ENCODE peak calls at places on chromosomes 16 and 17, in six cellular contexts. N is astrocyte of the cerebellum, U is BE2C, X is fibroblast of lung, H is kidney epithelial cell, D is Peyer's patch. V is an unnamed sample.

GRCh38 chr17:45845376-45846185 is 900 bp downstream of the SPPL2C start:
- DNase-seq in N (no peak), U (no peak), X (no peak), H (no peak), D (no peak), V (no peak)

GRCh38 chr17:77372444-77373297 is 231.9 kb downstream of the SEC14L1 start:
- DNase-seq in N (no peak), U (peak), X (peak), H (no peak), D (peak), V (peak)

GRCh38 chr16:1170076-1170418 is 17.1 kb downstream of the CACNA1H start:
- DNase-seq in N (no peak), U (no peak), X (no peak), H (no peak), D (no peak), V (no peak)

GRCh38 chr17:4534928-4535666 is 20.1 kb downstream of the MYBBP1A start:
- DNase-seq in N (no peak), U (no peak), X (no peak), H (no peak), D (no peak), V (no peak)

GRCh38 chr16:74029122-74029805 is 267.4 kb upstream of the PSMD7 start:
- DNase-seq in N (no peak), U (no peak), X (no peak), H (no peak), D (no peak), V (no peak)

GRCh38 chr16:13923703-13924298 is 3.8 kb downstream of the ERCC4 start:
- DNase-seq in N (peak), U (no peak), X (peak), H (no peak), D (no peak), V (peak)

GRCh38 chr16:30473231-30474061 is 904 bp downstream of the ITGAL start:
- DNase-seq in N (no peak), U (no peak), X (no peak), H (no peak), D (peak), V (peak)

GRCh38 chr17:63399856-63400255 is 46.2 kb downstream of the CYB561 start:
- DNase-seq in N (peak), U (no peak), X (peak), H (no peak), D (peak), V (no peak)

GRCh38 chr17:49480833-49481615 is 14.1 kb upstream of the NGFR start:
- DNase-seq in N (no peak), U (no peak), X (no peak), H (no peak), D (no peak), V (no peak)

GRCh38 chr17:74369221-74369620 is 1.9 kb downstream of the GPR142 start:
- DNase-seq in N (no peak), U (no peak), X (no peak), H (no peak), D (peak), V (no peak)

GRCh38 chr17:56681561-56682266 is 88.2 kb downstream of the NOG start:
- DNase-seq in N (peak), U (no peak), X (peak), H (peak), D (no peak), V (peak)

GRCh38 chr16:3058173-3059030 is 7.0 kb upstream of the IL32 start:
- DNase-seq in N (no peak), U (peak), X (no peak), H (no peak), D (peak), V (peak)

GRCh38 chr17:75352079-75352569 is 53.4 kb downstream of the GRB2 start:
- DNase-seq in N (no peak), U (peak), X (peak), H (peak), D (no peak), V (peak)

GRCh38 chr16:63365665-63366064 is 1329.4 kb upstream of the CDH8 start:
- DNase-seq in N (no peak), U (no peak), X (no peak), H (no peak), D (no peak), V (no peak)

GRCh38 chr17:17060930-17061329 is 18.7 kb downstream of the MPRIP start:
- DNase-seq in N (no peak), U (no peak), X (no peak), H (no peak), D (no peak), V (no peak)

GRCh38 chr17:8800656-8801055 is 1.5 kb upstream of the MFSD6L start:
- DNase-seq in N (no peak), U (no peak), X (no peak), H (no peak), D (no peak), V (peak)

GRCh38 chr16:66970775-66971725 is 10.0 kb downstream of the CES3 start:
- DNase-seq in N (no peak), U (no peak), X (peak), H (no peak), D (no peak), V (no peak)

GRCh38 chr17:79573196-79573929 is 37.5 kb downstream of the RBFOX3 start:
- DNase-seq in N (no peak), U (no peak), X (peak), H (peak), D (no peak), V (no peak)

GRCh38 chr17:49076575-49077384 is 55.8 kb upstream of the B4GALNT2 start:
- DNase-seq in N (peak), U (no peak), X (peak), H (no peak), D (no peak), V (no peak)

GRCh38 chr17:36849871-36850348 is 87.4 kb upstream of the LHX1 start:
- DNase-seq in N (peak), U (peak), X (peak), H (peak), D (no peak), V (peak)

GRCh38 chr17:42459256-42459982 is 741 bp downstream of the ATP6V0A1 start:
- DNase-seq in N (no peak), U (peak), X (peak), H (no peak), D (peak), V (peak)

GRCh38 chr17:65785109-65785508 is 223.7 kb upstream of the AXIN2 start:
- DNase-seq in N (peak), U (no peak), X (peak), H (peak), D (no peak), V (no peak)

GRCh38 chr17:48153711-48154642 is 46.4 kb downstream of the SNX11 start:
- DNase-seq in N (peak), U (peak), X (peak), H (no peak), D (no peak), V (peak)

GRCh38 chr17:2067559-2067958 is 12.7 kb downstream of the HIC1 start:
- DNase-seq in N (peak), U (no peak), X (peak), H (no peak), D (no peak), V (no peak)

GRCh38 chr16:88886915-88887521 is 20.6 kb upstream of the PABPN1L start:
- DNase-seq in N (no peak), U (peak), X (no peak), H (no peak), D (peak), V (no peak)

GRCh38 chr16:26454102-26454501 is 612.6 kb upstream of the C16orf82 start:
- DNase-seq in N (no peak), U (no peak), X (peak), H (no peak), D (no peak), V (no peak)

GRCh38 chr16:46898006-46898405 is 13.8 kb downstream of the GPT2 start:
- DNase-seq in N (no peak), U (no peak), X (no peak), H (no peak), D (no peak), V (no peak)

GRCh38 chr17:55322451-55322985 is 57.8 kb downstream of the HLF start:
- DNase-seq in N (no peak), U (no peak), X (no peak), H (no peak), D (no peak), V (no peak)

GRCh38 chr17:63641678-63642077 is 19.5 kb downstream of the MAP3K3 start:
- DNase-seq in N (no peak), U (no peak), X (no peak), H (no peak), D (no peak), V (no peak)

GRCh38 chr17:35731239-35731931 is at the start of gene RASL10B:
- DNase-seq in N (no peak), U (peak), X (peak), H (no peak), D (no peak), V (no peak)

GRCh38 chr17:35734396-35734795 is 3.0 kb downstream of the RASL10B start:
- DNase-seq in N (no peak), U (no peak), X (no peak), H (no peak), D (no peak), V (no peak)

GRCh38 chr17:35731932-35732805 is 730 bp downstream of the RASL10B start:
- DNase-seq in N (no peak), U (peak), X (no peak), H (no peak), D (no peak), V (no peak)

GRCh38 chr17:35733366-35733765 is 1.9 kb downstream of the RASL10B start:
- DNase-seq in N (no peak), U (no peak), X (no peak), H (peak), D (no peak), V (no peak)

GRCh38 chr17:35732806-35733136 is 1.3 kb downstream of the RASL10B start:
- DNase-seq in N (no peak), U (no peak), X (no peak), H (no peak), D (no peak), V (no peak)
- H3K4me3 ChIP-seq in N (peak), U (peak), X (no peak), H (no peak), D (no peak), V (no peak)

GRCh38 chr17:28366605-28367004 is 1.6 kb upstream of the SEBOX start:
- DNase-seq in N (no peak), U (no peak), X (no peak), H (no peak), D (no peak), V (no peak)
- TF ChIP-seq CTCF in N (no peak), U (no peak), X (no peak), H (peak), D (no peak), V (no peak)

GRCh38 chr16:85522842-85523601 is 90.1 kb upstream of the GSE1 start:
- DNase-seq in N (peak), U (peak), X (peak), H (no peak), D (no peak), V (no peak)
- H3K4me3 ChIP-seq in N (no peak), U (peak), X (no peak), H (no peak), D (no peak), V (no peak)

DNA sequence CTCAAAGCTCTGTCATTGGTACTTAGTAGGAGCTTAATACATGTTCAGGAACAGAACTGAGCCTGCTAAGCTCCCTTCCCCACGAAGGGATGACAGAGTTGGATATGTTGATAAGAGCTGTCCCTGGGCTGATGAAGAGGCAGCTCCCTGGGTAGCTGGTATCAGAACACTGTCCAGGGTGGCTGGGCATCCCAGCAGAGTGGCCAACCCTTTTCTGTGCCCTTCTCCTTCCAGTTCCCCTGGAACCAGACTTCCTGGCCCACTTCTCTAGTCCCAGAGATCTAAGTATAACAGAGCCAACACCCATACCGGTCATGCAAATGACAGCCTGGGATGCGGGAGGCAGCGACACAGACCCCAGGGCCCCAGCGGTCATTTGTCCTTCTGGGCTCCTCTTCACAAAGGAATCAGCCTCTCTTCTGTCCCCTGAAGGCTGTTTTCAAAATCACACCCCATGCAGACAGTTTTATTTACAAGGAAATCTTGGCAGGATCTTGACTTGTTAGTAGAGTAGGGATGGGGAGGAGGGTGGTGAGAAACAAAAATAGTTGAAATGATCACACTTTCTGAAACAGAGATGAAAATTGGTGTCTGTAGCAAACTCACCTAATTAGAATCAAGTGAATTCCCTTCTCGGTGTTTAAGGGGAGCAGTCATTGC is 1.4 kb upstream of the RHBDL3 start:
- DNase-seq in N (no peak), U (no peak), X (no peak), H (no peak), D (no peak), V (no peak)
- TF ChIP-seq CTCF in N (no peak), U (peak), X (no peak), H (no peak), D (no peak), V (no peak)

V was measured in GM12865.